ENCODE peak calls at places on chromosomes 7 and 10, in five cellular contexts. H is bronchial epithelial cell, E is AG10803, P is HCT116, U is astrocyte of the cerebellum. K is an unnamed sample.

GRCh38 chr7:86963599-86964230 is 95.7 kb downstream of the ELAPOR2 start:
- DNase-seq in H (no peak), E (peak; percentile 68), P (no peak), U (no peak), K (no peak)

GRCh38 chr7:141785711-141786552 is 4.1 kb upstream of the TAS2R5 start:
- DNase-seq in H (peak; percentile 62), E (peak; percentile 53), P (peak; percentile 36), U (peak; percentile 33), K (no peak)

GRCh38 chr10:116237260-116237659 is 35.7 kb downstream of the GFRA1 start:
- DNase-seq in H (no peak), E (peak; percentile 44), P (no peak), U (no peak), K (no peak)

GRCh38 chr7:63040966-63041610 is 957.6 kb upstream of the ZNF722 start:
- DNase-seq in H (no peak), E (no peak), P (no peak), U (no peak), K (no peak)

GRCh38 chr7:101691822-101692384 is 62.8 kb upstream of the MYL10 start:
- DNase-seq in H (no peak), E (no peak), P (no peak), U (no peak), K (no peak)

GRCh38 chr10:5041471-5042023 is 37.9 kb upstream of the AKR1C2 start:
- DNase-seq in H (no peak), E (no peak), P (no peak), U (no peak), K (no peak)

GRCh38 chr10:110501142-110501937 is 3.6 kb downstream of the DUSP5 start:
- DNase-seq in H (peak; percentile 91), E (peak; percentile 90), P (peak; percentile 88), U (peak; percentile 91), K (no peak)

GRCh38 chr10:117993166-117993565 is 53.6 kb downstream of the RAB11FIP2 start:
- DNase-seq in H (no peak), E (no peak), P (no peak), U (no peak), K (no peak)

GRCh38 chr10:100621360-100622205 is 85.8 kb downstream of the HIF1AN start:
- DNase-seq in H (no peak), E (peak; percentile 20), P (no peak), U (no peak), K (no peak)

GRCh38 chr10:129455625-129456024 is 11.4 kb upstream of the MGMT start:
- DNase-seq in H (no peak), E (no peak), P (no peak), U (no peak), K (no peak)

GRCh38 chr10:130053561-130053960 is 57.1 kb downstream of the C10orf143 start:
- DNase-seq in H (no peak), E (peak; percentile 78), P (no peak), U (no peak), K (no peak)

GRCh38 chr7:33050425-33051318 is 11.9 kb downstream of the NT5C3A start:
- DNase-seq in H (peak; percentile 65), E (peak; percentile 54), P (peak; percentile 13), U (peak; percentile 33), K (no peak)

GRCh38 chr10:6543431-6544005 is 36.6 kb downstream of the PRKCQ start:
- DNase-seq in H (no peak), E (no peak), P (no peak), U (no peak), K (no peak)

GRCh38 chr7:142383826-142384507 is 126.1 kb upstream of the PRSS58 start:
- DNase-seq in H (no peak), E (no peak), P (no peak), U (no peak), K (no peak)

GRCh38 chr10:25076501-25077197 is 60.2 kb downstream of the THNSL1 start:
- DNase-seq in H (no peak), E (no peak), P (no peak), U (no peak), K (no peak)

GRCh38 chr7:7274782-7275181 is 92.4 kb downstream of the C1GALT1 start:
- DNase-seq in H (peak; percentile 30), E (peak; percentile 36), P (no peak), U (no peak), K (no peak)

GRCh38 chr10:13062813-13063212 is 37.1 kb upstream of the OPTN start:
- DNase-seq in H (no peak), E (no peak), P (no peak), U (no peak), K (no peak)

GRCh38 chr7:79320741-79321473 is 132.6 kb downstream of the MAGI2 start:
- DNase-seq in H (no peak), E (peak; percentile 36), P (no peak), U (peak; percentile 49), K (no peak)

GRCh38 chr7:129315916-129316315 is 91.1 kb downstream of the AHCYL2 start:
- DNase-seq in H (no peak), E (peak; percentile 1), P (no peak), U (no peak), K (no peak)

GRCh38 chr10:28496481-28496961 is 36.4 kb upstream of the WAC start:
- DNase-seq in H (no peak), E (no peak), P (no peak), U (no peak), K (no peak)

GRCh38 chr7:151087247-151088018 is 1.2 kb downstream of the AGAP3 start:
- DNase-seq in H (no peak), E (peak; percentile 55), P (no peak), U (no peak), K (peak; percentile 50)

GRCh38 chr7:23347682-23348180 is 48.6 kb downstream of the MALSU1 start:
- DNase-seq in H (peak; percentile 94), E (peak; percentile 81), P (peak; percentile 59), U (peak; percentile 60), K (no peak)

GRCh38 chr7:135375908-135376699 is 133.8 kb downstream of the CNOT4 start:
- DNase-seq in H (no peak), E (peak; percentile 50), P (no peak), U (no peak), K (no peak)

DNA sequence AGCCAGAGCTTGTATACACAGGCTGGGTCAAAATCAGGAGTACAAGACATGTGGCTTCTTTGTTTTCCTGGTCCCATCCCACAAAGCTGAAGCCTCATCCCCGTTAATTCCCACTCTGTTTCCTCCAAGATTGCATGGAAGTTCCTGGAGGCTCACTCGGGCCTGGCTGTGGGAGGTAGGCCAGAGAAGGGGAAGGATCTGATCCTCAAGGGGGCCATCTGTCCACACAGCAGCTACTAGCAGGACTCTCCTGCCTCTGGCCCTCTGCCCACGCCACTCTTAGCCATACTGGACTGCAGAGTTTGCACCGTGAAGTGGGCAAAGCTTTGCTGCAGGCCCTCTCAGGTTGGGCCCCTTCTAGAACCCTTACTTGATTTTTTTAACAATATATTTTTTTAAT is 160.6 kb downstream of the FGFR2 start:
- DNase-seq in H (no peak), E (no peak), P (no peak), U (no peak), K (no peak)
- TF ChIP-seq CTCF in H (no peak), E (no peak), P (no peak), U (no peak), K (no peak)

GRCh38 chr7:51317582-51317910 is 937 bp upstream of the COBL start:
- DNase-seq in H (no peak), E (no peak), P (no peak), U (no peak), K (no peak)

GRCh38 chr7:51314726-51315125 is 1.9 kb downstream of the COBL start:
- DNase-seq in H (no peak), E (no peak), P (no peak), U (no peak), K (no peak)

GRCh38 chr7:51316666-51317581 is at the start of gene COBL:
- DNase-seq in H (no peak), E (no peak), P (no peak), U (no peak), K (no peak)

GRCh38 chr7:51315393-51316261 is 982 bp downstream of the COBL start:
- DNase-seq in H (peak; percentile 42), E (no peak), P (peak; percentile 50), U (no peak), K (no peak)

DNA sequence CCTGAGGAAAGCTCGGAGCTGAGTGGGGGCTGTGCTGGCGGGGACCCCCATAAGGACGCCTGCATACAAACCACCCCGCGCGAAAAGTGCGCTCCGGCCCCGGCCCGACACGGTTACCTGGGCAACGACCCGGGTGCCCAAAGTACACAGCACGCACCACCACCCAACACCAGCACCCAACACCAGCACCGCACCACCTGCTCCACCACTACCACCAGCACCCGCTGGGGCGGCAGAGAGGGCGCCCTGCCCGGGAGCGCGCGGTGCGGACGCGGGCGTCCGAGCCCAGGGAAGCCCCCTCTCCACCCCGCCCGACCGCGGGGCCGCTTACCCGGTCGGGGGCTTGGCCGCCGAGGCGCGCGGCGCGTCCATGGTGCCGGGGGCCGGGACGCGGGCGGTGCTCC is 345 bp downstream of the COBL start:
- DNase-seq in H (no peak), E (no peak), P (no peak), U (no peak), K (no peak)
- TF ChIP-seq CTCF in H (peak; percentile 46), E (no peak), P (no peak), U (peak; percentile 3), K (no peak)

DNA sequence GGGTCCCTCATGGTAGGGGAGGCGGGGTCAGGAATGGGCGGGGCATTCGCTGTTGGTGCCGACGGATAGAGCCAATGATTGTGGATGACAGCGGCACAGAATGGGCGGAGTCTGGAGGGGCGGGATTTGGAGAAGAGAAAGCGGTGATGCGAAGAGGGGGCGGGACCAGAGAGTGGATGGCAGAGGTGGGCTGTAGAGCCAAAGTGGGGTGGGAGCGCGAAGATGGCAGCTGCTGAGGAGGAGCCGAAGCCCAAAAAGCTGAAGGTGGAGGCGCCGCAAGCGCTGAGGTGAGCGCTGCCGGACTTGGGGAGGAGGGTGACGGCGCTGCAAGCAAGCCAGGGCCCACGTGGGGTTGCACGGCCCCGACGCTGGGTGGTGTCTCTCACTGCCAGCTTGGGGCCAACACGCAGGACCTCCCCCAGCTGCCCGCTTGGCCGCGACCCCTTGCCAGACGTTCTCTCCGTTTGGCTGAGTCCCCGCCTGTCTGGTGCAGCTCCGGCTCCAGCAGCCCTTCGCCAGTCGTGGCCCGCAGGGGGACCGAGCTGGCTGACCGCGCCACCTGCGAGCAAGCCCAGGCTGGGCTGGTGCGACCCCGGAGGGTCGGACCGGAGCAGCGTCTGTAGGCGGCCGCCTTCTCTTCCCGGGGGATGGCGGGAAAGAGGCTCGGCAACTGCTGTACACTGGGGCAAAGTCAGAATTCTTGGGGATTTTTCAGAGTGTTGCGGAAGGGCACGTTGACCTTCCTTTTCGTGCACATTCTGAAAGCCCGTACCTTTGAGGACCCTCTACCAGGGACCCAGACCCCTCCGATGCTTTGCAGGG is at the start of gene ADK:
- DNase-seq in H (peak; percentile 93), E (peak; percentile 95), P (peak; percentile 96), U (peak; percentile 96), K (peak; percentile 99)
- TF ChIP-seq CTCF in H (peak; percentile 48), E (peak; percentile 21), P (peak; percentile 16), U (peak; percentile 19), K (no peak)

DNA sequence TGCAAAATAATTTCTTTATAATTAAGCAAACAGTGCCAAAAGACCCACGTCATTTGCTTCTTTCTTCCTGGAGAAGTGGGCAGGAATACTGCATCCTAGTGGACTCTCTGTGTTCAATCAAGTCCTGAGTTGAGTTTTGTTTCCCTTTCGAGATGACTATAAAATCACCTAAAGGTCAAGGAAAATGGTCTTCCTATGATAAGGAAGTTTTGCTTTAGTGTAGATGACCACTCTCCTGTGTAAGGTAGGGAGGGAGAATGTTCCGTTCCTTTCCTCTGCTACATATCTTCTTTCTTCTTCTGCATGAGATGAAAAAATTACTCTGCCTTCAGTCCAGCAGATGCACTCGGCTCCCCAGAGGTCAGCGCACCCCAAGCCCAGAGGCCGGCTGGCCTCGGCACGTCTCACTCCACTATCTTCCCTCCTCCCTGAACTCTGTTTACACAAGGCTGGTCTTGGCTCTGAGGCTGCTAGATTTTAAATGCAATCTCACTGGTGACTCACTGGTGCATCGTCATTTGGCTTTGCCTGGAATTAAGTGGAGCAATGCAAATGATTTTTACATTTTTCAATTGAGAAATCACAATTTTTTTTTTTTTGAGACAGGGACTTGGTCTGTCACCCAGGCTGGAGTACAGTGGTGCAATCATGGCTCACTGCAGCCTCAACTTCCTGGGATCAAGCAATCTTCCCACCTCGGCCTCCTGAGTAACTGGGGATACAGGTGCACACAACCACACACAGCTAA is 18.6 kb upstream of the VDAC2 start:
- DNase-seq in H (peak; percentile 96), E (peak; percentile 93), P (no peak), U (peak; percentile 64), K (no peak)
- TF ChIP-seq CTCF in H (peak; percentile 8), E (peak; percentile 38), P (no peak), U (peak; percentile 11), K (no peak)